ENCODE peak calls at places on chromosomes 2 and 18, in seven cellular contexts. O is aorta, G is Peyer's patch, W is NB4, A is brain microvascular endothelial cell, Q is A549, X is transverse colon. Y is an unnamed sample.

GRCh38 chr2:221929259-221929658 is 357.2 kb upstream of the EPHA4 start:
- DNase-seq in O (no peak), G (no peak), W (no peak), A (no peak), Q (no peak), X (no peak), Y (no peak)

GRCh38 chr2:218717262-218717661 is 6.6 kb downstream of the TTLL4 start:
- DNase-seq in O (no peak), G (no peak), W (peak; percentile 21), A (no peak), Q (no peak), X (no peak), Y (no peak)

GRCh38 chr2:159882069-159882468 is 84.1 kb upstream of the CD302 start:
- DNase-seq in O (no peak), G (no peak), W (no peak), A (peak; percentile 62), Q (no peak), X (no peak), Y (no peak)

GRCh38 chr2:153133716-153134115 is 344.8 kb downstream of the RPRM start:
- DNase-seq in O (no peak), G (no peak), W (no peak), A (no peak), Q (no peak), X (no peak), Y (no peak)

GRCh38 chr2:227447606-227448005 is 24.4 kb upstream of the AGFG1 start:
- DNase-seq in O (no peak), G (no peak), W (no peak), A (peak; percentile 33), Q (no peak), X (no peak), Y (no peak)

GRCh38 chr2:206390181-206390580 is 53.2 kb upstream of the ADAM23 start:
- DNase-seq in O (no peak), G (no peak), W (no peak), A (no peak), Q (no peak), X (no peak), Y (no peak)

GRCh38 chr2:121804340-121804739 is 48.9 kb downstream of the TSN start:
- DNase-seq in O (no peak), G (no peak), W (peak; percentile 87), A (peak; percentile 9), Q (no peak), X (no peak), Y (no peak)

GRCh38 chr2:119111115-119111975 is 47.2 kb downstream of the C1QL2 start:
- DNase-seq in O (no peak), G (no peak), W (no peak), A (no peak), Q (no peak), X (no peak), Y (no peak)

GRCh38 chr2:120287183-120288015 is 34.7 kb downstream of the RALB start:
- DNase-seq in O (no peak), G (no peak), W (peak; percentile 36), A (peak; percentile 80), Q (peak; percentile 38), X (no peak), Y (peak; percentile 62)

GRCh38 chr2:205633994-205634393 is 48.3 kb upstream of the NRP2 start:
- DNase-seq in O (no peak), G (no peak), W (no peak), A (no peak), Q (no peak), X (no peak), Y (no peak)

GRCh38 chr2:232584238-232584637 is 33.7 kb downstream of the EIF4E2 start:
- DNase-seq in O (no peak), G (no peak), W (no peak), A (no peak), Q (no peak), X (no peak), Y (no peak)

GRCh38 chr18:74796928-74797576 is 199.4 kb downstream of the ZNF407 start:
- DNase-seq in O (no peak), G (no peak), W (no peak), A (no peak), Q (no peak), X (no peak), Y (peak; percentile 28)

GRCh38 chr18:10051877-10052631 is 138.2 kb downstream of the VAPA start:
- DNase-seq in O (no peak), G (no peak), W (no peak), A (peak; percentile 48), Q (no peak), X (peak; percentile 54), Y (peak; percentile 76)

GRCh38 chr2:227390468-227391256 is 2.9 kb upstream of the SCYGR1 start:
- DNase-seq in O (no peak), G (no peak), W (no peak), A (no peak), Q (no peak), X (no peak), Y (no peak)

GRCh38 chr18:7152485-7152884 is 34.9 kb upstream of the LAMA1 start:
- DNase-seq in O (no peak), G (no peak), W (no peak), A (no peak), Q (no peak), X (no peak), Y (no peak)

GRCh38 chr18:75984853-75985252 is 510.2 kb downstream of the ZNF516 start:
- DNase-seq in O (no peak), G (no peak), W (no peak), A (no peak), Q (no peak), X (no peak), Y (no peak)

GRCh38 chr2:160901631-160902030 is 258.6 kb upstream of the TANK start:
- DNase-seq in O (no peak), G (no peak), W (no peak), A (no peak), Q (no peak), X (no peak), Y (peak; percentile 35)

GRCh38 chr2:29806461-29806860 is 114.9 kb downstream of the ALK start:
- DNase-seq in O (no peak), G (no peak), W (peak; percentile 23), A (no peak), Q (no peak), X (no peak), Y (no peak)

GRCh38 chr2:8623576-8623957 is 58.3 kb upstream of the ID2 start:
- DNase-seq in O (no peak), G (no peak), W (no peak), A (no peak), Q (no peak), X (no peak), Y (no peak)

GRCh38 chr2:8622924-8623465 is 58.9 kb upstream of the ID2 start:
- DNase-seq in O (no peak), G (peak; percentile 38), W (no peak), A (no peak), Q (no peak), X (no peak), Y (no peak)

GRCh38 chr2:8623958-8624591 is 57.8 kb upstream of the ID2 start:
- DNase-seq in O (no peak), G (peak; percentile 44), W (no peak), A (no peak), Q (no peak), X (no peak), Y (no peak)

GRCh38 chr2:8620611-8621382 is 61.1 kb upstream of the ID2 start:
- DNase-seq in O (no peak), G (no peak), W (no peak), A (no peak), Q (no peak), X (no peak), Y (no peak)

GRCh38 chr2:8622199-8622911 is 59.5 kb upstream of the ID2 start:
- DNase-seq in O (no peak), G (peak; percentile 24), W (no peak), A (no peak), Q (no peak), X (no peak), Y (no peak)
- H3K4me3 ChIP-seq in O (no peak overlapping the region), G (no peak overlapping the region), W (no peak overlapping the region), A (no peak overlapping the region), Q (no peak overlapping the region), X (no peak overlapping the region), Y (no peak overlapping the region)

DNA sequence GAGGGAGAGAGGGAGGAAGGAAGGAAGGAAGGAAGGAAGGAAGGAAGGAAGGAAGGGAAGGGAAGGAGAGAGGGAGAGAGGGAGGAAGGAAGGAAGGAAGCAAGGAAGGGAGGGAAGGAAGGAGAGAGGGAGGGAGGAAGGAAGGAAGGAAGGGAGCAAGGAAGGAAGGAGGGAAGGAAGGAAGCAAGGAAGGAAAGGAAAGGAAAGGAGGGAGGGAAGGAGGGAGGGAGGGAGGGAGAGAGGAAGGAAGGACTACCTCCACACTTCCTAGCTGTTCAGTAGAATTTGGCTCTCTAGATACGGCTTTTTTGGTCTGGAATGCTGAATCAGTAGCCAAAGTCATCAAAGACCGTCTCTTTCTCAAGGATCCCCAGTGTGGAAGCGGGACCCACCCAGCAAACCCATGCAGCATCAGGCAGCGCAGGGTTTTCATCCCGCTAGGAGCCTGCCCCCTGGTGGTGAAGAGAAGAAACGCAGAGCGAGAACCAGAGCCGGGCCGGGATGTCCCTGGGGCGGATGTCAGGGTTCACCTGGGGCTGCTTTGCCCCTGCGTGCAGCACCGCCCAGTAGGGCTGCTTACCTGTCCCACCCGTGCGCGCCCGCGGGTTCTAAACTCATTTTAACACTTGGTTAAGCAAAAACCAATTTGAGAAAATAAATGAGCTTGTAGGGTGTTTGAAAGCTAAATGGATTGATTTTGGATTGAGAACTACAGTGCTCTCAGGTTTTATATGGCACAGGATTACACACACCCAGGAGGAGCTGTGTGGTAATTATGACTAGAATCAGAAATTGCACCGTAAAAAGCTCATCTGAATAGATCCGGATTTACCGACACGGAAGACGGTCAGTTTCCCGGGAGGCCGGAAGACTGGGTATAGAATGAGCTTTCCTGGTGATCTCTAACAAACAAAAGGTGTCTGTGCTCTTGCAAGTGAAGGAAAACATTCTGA is 48.1 kb upstream of the ARL4C start:
- DNase-seq in O (peak; percentile 82), G (peak; percentile 60), W (peak; percentile 62), A (peak; percentile 43), Q (peak; percentile 81), X (peak; percentile 77), Y (no peak)
- H3K4me3 ChIP-seq in O (no peak overlapping the region), G (no peak overlapping the region), W (no peak overlapping the region), A (no peak overlapping the region), Q (no peak overlapping the region), X (no peak overlapping the region), Y (no peak overlapping the region)

GRCh38 chr2:168988755-168989154 is 42.4 kb downstream of the ABCB11 start:
- DNase-seq in O (no peak), G (no peak), W (no peak), A (no peak), Q (no peak), X (no peak), Y (no peak)
- H3K4me3 ChIP-seq in O (no peak overlapping the region), G (no peak overlapping the region), W (no peak overlapping the region), A (no peak overlapping the region), Q (no peak overlapping the region), X (no peak overlapping the region), Y (no peak overlapping the region)

GRCh38 chr18:22485808-22486244 is 68.1 kb upstream of the CTAGE1 start:
- DNase-seq in O (no peak), G (no peak), W (no peak), A (no peak), Q (no peak), X (no peak), Y (no peak)

GRCh38 chr18:22486667-22487066 is 69.0 kb upstream of the CTAGE1 start:
- DNase-seq in O (no peak), G (no peak), W (no peak), A (no peak), Q (no peak), X (no peak), Y (no peak)

GRCh38 chr18:22482948-22483347 is 65.2 kb upstream of the CTAGE1 start:
- DNase-seq in O (no peak), G (no peak), W (no peak), A (no peak), Q (no peak), X (no peak), Y (no peak)

GRCh38 chr18:22488554-22488953 is 70.8 kb upstream of the CTAGE1 start:
- DNase-seq in O (peak; percentile 83), G (no peak), W (no peak), A (no peak), Q (no peak), X (no peak), Y (no peak)

GRCh38 chr18:22483407-22483806 is 65.7 kb upstream of the CTAGE1 start:
- DNase-seq in O (no peak), G (no peak), W (no peak), A (no peak), Q (no peak), X (no peak), Y (no peak)
- H3K4me3 ChIP-seq in O (no peak overlapping the region), G (no peak overlapping the region), W (no peak overlapping the region), A (no peak overlapping the region), Q (no peak overlapping the region), X (no peak overlapping the region), Y (no peak overlapping the region)

Y was measured in skeletal muscle cell.